ENCODE peak calls at places on chromosomes 11 and 22, in seven cellular contexts. B, C, Q, A, Z, F and T are unnamed samples.

GRCh38 chr11:114168691-114169090 is 109.2 kb downstream of the ZBTB16 start:
- DNase-seq in A (no peak), Q (no peak), B (no peak), C (peak; percentile 68), Z (no peak), F (no peak), T (peak; percentile 78)

GRCh38 chr11:95456704-95457491 is 225.9 kb upstream of the SESN3 start:
- DNase-seq in Z (no peak), Q (no peak), A (no peak), F (peak; percentile 17), B (no peak), C (no peak), T (no peak)

GRCh38 chr22:21646608-21647590 is 4.8 kb downstream of the SDF2L1 start:
- DNase-seq in C (peak; percentile 86), F (peak; percentile 74), B (peak; percentile 92), A (no peak), Q (peak; percentile 76), Z (peak; percentile 90), T (peak; percentile 82)

GRCh38 chr11:105861225-105861624 is 160.8 kb downstream of the MSANTD4 start:
- DNase-seq in B (no peak), Z (no peak), C (no peak), Q (peak; percentile 24), F (peak; percentile 6), A (no peak), T (no peak)

GRCh38 chr11:119779195-119780071 is 50.4 kb upstream of the NECTIN1 start:
- DNase-seq in Q (no peak), Z (no peak), F (no peak), B (no peak), A (no peak), C (no peak), T (no peak)

GRCh38 chr11:66267379-66268209 is 845 bp upstream of the RAB1B start:
- DNase-seq in Z (peak; percentile 83), F (peak; percentile 79), Q (peak; percentile 91), B (peak; percentile 94), C (peak; percentile 92), A (peak; percentile 98), T (peak; percentile 89)

GRCh38 chr11:109305009-109305408 is 117.0 kb upstream of the C11orf87 start:
- DNase-seq in Q (no peak), A (no peak), F (no peak), B (no peak), C (no peak), Z (no peak), T (no peak)

GRCh38 chr11:65551572-65552398 is 6.4 kb downstream of the LTBP3 start:
- DNase-seq in Z (no peak), B (peak; percentile 72), C (peak; percentile 90), Q (peak; percentile 44), A (no peak), F (peak; percentile 22), T (peak; percentile 62)

GRCh38 chr11:117662255-117662654 is 134.8 kb downstream of the DSCAML1 start:
- DNase-seq in Q (no peak), C (no peak), F (no peak), B (no peak), Z (no peak), A (no peak), T (no peak)

GRCh38 chr11:57530215-57530595 is 349 bp downstream of the TIMM10 start:
- DNase-seq in F (no peak), C (peak; percentile 20), B (no peak), Q (no peak), Z (no peak), A (no peak), T (peak; percentile 33)

GRCh38 chr11:82458777-82459176 is 274.9 kb downstream of the FAM181B start:
- DNase-seq in F (no peak), Q (no peak), B (no peak), A (no peak), Z (no peak), C (no peak), T (no peak)

GRCh38 chr11:86245369-86246292 is 1.1 kb downstream of the EED start:
- DNase-seq in F (peak; percentile 6), Q (peak; percentile 37), A (peak; percentile 92), Z (no peak), C (peak; percentile 15), B (peak; percentile 23), T (peak; percentile 58)

GRCh38 chr22:24559471-24559870 is 3.7 kb downstream of the SNRPD3 start:
- DNase-seq in A (no peak), B (no peak), C (no peak), F (no peak), Z (no peak), Q (no peak), T (no peak)

GRCh38 chr22:24554316-24555159 is at the start of gene GUCD1:
- DNase-seq in Q (peak; percentile 53), Z (no peak), A (no peak), B (peak; percentile 25), C (peak; percentile 52), F (peak; percentile 41), T (peak; percentile 75)

GRCh38 chr22:24555160-24555495 is 190 bp upstream of the GUCD1 start:
- DNase-seq in F (peak; percentile 98), B (peak; percentile 100), C (peak; percentile 100), A (peak; percentile 100), Z (peak; percentile 99), Q (peak; percentile 99), T (peak; percentile 98)

GRCh38 chr22:24553597-24554315 is 1.2 kb downstream of the GUCD1 start:
- DNase-seq in C (peak; percentile 29), Q (no peak), A (no peak), Z (no peak), F (peak; percentile 40), B (peak; percentile 48), T (peak; percentile 22)

GRCh38 chr22:24555496-24556253 is at the start of gene SNRPD3:
- DNase-seq in B (peak; percentile 95), A (peak; percentile 98), C (peak; percentile 93), F (peak; percentile 92), Z (peak; percentile 89), Q (peak; percentile 93), T (peak; percentile 93)
- TF ChIP-seq POLR2A in B (no peak), A (peak; percentile 36), C (peak; percentile 88), F (peak; percentile 73), Z (peak; percentile 32), Q (peak; percentile 23), T (peak; percentile 54)

GRCh38 chr11:73787643-73788537 is at the start of gene MRPL48:
- DNase-seq in Q (peak; percentile 88), A (peak; percentile 97), B (peak; percentile 93), C (peak; percentile 93), F (peak; percentile 90), Z (peak; percentile 74), T (peak; percentile 97)
- TF ChIP-seq POLR2A in Q (peak; percentile 85), A (no peak), B (no peak), C (peak; percentile 72), F (no peak), Z (no peak), T (peak; percentile 60)

GRCh38 chr11:101914737-101915426 is at the start of gene CEP126:
- DNase-seq in B (peak; percentile 98), F (peak; percentile 93), Z (peak; percentile 96), Q (peak; percentile 99), C (peak; percentile 95), A (peak; percentile 98), T (peak; percentile 65)
- TF ChIP-seq POLR2A in B (no peak), F (peak; percentile 69), Z (peak; percentile 10), Q (peak; percentile 79), C (peak; percentile 50), A (no peak), T (no peak)

DNA sequence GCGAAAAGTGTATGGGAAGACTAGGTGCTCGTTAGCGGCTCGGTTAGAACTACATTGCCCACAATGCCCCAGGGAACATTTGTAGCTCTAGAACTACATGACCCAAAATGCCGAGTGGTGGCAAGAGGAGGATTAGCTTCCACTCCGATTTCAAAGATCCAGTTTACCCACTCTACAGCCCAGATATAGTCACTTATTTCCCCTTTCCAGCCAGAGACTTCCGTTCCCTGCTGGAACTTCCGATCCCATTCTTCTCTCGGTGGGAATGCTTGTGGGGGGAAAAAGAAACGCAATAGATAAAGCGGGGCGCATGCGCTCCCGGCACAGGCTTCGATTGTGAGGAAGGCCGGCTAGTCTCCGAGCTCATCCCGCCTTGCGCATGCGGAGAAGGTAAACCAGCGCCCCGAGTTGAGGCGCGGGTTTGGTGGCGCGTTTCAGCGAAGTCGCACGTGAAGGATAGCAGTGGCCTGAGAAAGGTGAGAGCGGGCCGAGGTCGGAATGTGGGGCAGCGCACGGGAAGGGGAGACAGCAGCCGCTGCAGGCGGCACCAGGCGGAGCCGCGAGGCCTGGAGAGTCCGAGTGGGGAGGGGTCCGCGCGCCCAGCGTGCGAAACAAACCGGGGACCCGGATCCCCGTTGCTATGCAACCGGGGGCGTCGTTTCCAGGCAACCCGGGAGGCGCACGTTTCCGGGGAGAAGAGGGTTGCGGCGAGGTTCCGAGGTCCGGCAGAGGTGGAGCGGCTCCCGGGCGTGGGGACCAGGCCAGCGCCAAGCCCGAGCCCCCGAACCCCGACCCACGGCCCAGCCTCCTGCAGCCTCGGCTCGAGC is at the start of gene TMEM109:
- DNase-seq in Z (peak; percentile 85), F (peak; percentile 86), B (peak; percentile 94), C (peak; percentile 90), Q (peak; percentile 98), A (peak; percentile 96), T (peak; percentile 92)
- TF ChIP-seq POLR2A in Z (no peak), F (peak; percentile 21), B (peak; percentile 47), C (peak; percentile 51), Q (no peak), A (no peak), T (peak; percentile 56)

GRCh38 chr11:2987881-2988280 is 4.2 kb downstream of the NAP1L4 start:
- DNase-seq in B (no peak), Q (peak; percentile 6), Z (no peak), F (no peak), C (no peak), A (no peak), T (no peak)
- TF ChIP-seq POLR2A in B (no peak), Q (no peak), Z (no peak), F (no peak), C (no peak), A (no peak), T (no peak)

DNA sequence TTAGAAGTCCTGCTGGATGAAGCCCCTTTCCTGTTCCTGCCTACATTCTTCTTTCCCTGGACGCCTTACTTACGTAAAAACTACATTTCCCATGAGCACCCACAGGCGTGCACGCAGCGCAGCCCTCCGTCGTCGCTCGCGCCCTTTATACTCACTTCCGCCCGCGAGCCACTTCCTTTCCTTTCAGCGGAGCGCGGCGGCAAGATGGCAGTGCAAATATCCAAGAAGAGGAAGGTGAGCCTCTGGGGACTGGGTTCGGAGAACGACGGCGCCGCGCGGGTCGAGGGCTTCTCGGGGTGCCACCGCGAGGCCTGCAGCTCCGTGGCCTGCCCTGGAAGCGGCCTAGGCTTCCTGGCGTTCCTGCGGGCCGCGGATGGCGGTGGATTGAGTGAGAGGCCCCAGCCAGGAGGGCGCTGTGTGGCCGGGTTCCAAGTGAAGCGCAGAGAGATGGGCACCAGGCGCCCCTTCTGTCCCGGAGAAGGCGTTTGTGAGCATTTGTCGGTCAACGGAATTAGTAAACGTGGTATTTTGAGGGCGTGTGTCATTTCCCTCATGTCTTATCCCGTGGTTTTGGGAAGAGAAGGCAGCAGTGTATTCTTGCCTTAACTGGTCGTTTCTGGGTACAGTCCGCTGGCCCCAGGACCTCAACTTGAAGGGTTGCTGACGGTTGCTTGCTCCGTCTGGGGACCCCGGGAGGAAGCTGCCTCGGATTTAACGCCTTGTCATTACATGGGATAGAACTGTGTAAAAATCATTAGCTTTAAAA is at the start of gene RPS3:
- DNase-seq in B (peak; percentile 98), Z (peak; percentile 91), Q (peak; percentile 95), F (peak; percentile 91), A (peak; percentile 98), C (peak; percentile 94), T (peak; percentile 96)
- TF ChIP-seq POLR2A in B (peak; percentile 87), Z (peak; percentile 91), Q (peak; percentile 98), F (peak; percentile 99), A (peak; percentile 84), C (peak; percentile 93), T (peak; percentile 99)

GRCh38 chr22:19503869-19504268 is 20.3 kb downstream of the CLDN5 start:
- DNase-seq in C (no peak), A (no peak), Q (no peak), F (no peak), Z (no peak), B (no peak), T (peak; percentile 37)
- TF ChIP-seq POLR2A in C (no peak), A (no peak), Q (no peak), F (no peak), Z (no peak), B (no peak), T (no peak)